ENCODE peak calls at places on chromosomes 1 and 21, in five cellular contexts. P is GM23338, M is MCF 10A, I is GM10248, L is A549. S is an unnamed sample.

GRCh38 chr1:91526496-91526895 is 25.8 kb downstream of the CDC7 start:
- DNase-seq in L (no peak), P (no peak), M (no peak), I (no peak), S (no peak)

GRCh38 chr1:21239181-21239580 is 51.1 kb downstream of the ECE1 start:
- DNase-seq in L (no peak), P (no peak), I (peak; percentile 55), M (peak; percentile 60), S (no peak)

GRCh38 chr1:53381790-53382401 is 54.0 kb upstream of the LRP8 start:
- DNase-seq in L (peak; percentile 13), P (no peak), M (peak; percentile 64), I (no peak), S (no peak)

GRCh38 chr1:5993553-5994510 is 1.6 kb upstream of the NPHP4 start:
- DNase-seq in I (no peak), P (peak; percentile 67), L (no peak), M (no peak), S (peak; percentile 86)

GRCh38 chr21:16086121-16086520 is 356.3 kb downstream of the USP25 start:
- DNase-seq in L (no peak), I (no peak), P (no peak), M (no peak), S (no peak)

GRCh38 chr1:91731815-91732214 is 154.1 kb downstream of the TGFBR3 start:
- DNase-seq in L (no peak), M (peak; percentile 91), I (peak; percentile 17), P (no peak), S (no peak)

GRCh38 chr1:1344672-1345361 is 4.4 kb downstream of the DVL1 start:
- DNase-seq in M (peak; percentile 97), I (no peak), L (peak; percentile 83), P (no peak), S (no peak)

GRCh38 chr1:2210786-2211185 is 16.2 kb upstream of the FAAP20 start:
- DNase-seq in I (no peak), P (no peak), M (no peak), L (no peak), S (no peak)

GRCh38 chr1:94422115-94422820 is 4.1 kb downstream of the ABCD3 start:
- DNase-seq in P (no peak), M (peak; percentile 28), L (no peak), I (no peak), S (no peak)

GRCh38 chr1:95287078-95287477 is 53.1 kb downstream of the RWDD3 start:
- DNase-seq in P (peak; percentile 23), I (no peak), M (peak; percentile 9), L (peak; percentile 16), S (no peak)

GRCh38 chr1:29653886-29654450 is 417.6 kb downstream of the PTPRU start:
- DNase-seq in M (no peak), I (no peak), L (no peak), P (no peak), S (no peak)

GRCh38 chr1:6260433-6260934 is 414 bp downstream of the GPR153 start:
- DNase-seq in I (peak; percentile 58), P (peak; percentile 66), L (no peak), M (no peak), S (no peak)

GRCh38 chr1:213484333-213484732 is 433.3 kb downstream of the RPS6KC1 start:
- DNase-seq in M (peak; percentile 37), P (no peak), I (no peak), L (no peak), S (no peak)

GRCh38 chr21:38954450-38955059 is 148.8 kb downstream of the ETS2 start:
- DNase-seq in L (no peak), M (no peak), P (no peak), I (no peak), S (no peak)

GRCh38 chr1:233905416-233906051 is 1.1 kb downstream of the SLC35F3 start:
- DNase-seq in L (peak; percentile 35), P (peak; percentile 46), M (no peak), I (no peak), S (no peak)

GRCh38 chr1:194333240-194333639 is 1146.8 kb upstream of the B3GALT2 start:
- DNase-seq in P (no peak), M (no peak), L (no peak), I (no peak), S (no peak)

GRCh38 chr1:218412181-218412580 is 67.0 kb downstream of the TGFB2 start:
- DNase-seq in P (no peak), M (no peak), L (no peak), I (no peak), S (no peak)

DNA sequence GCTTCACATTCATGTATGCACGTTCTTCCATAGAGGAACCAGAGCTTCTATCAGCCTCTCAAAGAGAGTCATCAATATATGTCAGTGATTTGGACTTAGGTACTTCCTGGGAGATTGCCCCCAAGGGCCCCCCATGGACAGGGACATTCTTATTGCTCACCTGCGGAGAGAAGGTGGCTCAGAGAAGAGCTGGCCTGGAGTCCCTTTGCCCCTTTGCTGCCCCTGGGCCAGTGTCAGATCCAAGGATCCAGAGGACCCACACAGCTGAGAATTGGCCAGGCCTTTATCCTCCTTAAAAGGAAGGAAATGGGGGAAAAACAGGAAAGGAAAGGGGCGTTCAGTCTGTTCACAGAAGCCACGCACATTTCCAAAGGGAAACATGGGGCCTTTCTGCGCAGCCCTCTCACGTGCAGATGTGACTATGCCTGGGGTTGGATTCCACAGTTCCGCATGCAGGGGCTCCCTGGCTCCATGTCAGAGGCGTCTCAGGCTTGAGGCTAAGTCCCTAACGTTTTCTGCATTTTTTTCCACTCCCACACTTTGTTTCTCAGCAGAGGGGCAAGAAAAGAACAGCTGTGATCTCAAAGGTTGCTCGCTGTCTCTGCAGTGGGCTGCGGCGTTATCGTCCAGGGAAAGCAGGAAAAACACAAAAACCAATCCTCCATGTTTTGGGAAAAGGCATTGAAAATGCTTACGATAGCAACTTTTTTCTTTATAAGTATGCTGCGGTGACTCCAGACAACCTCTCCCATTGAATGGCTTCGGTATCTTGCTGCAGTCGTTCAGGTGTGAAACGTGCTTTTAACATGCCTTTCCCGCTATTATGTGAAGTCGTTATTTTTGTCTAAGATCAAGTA is 5.9 kb downstream of the C1orf226 start:
- DNase-seq in P (no peak), I (no peak), L (no peak), M (no peak), S (no peak)
- TF ChIP-seq CTCF in P (no peak), I (no peak), L (no peak), M (no peak), S (no peak)

DNA sequence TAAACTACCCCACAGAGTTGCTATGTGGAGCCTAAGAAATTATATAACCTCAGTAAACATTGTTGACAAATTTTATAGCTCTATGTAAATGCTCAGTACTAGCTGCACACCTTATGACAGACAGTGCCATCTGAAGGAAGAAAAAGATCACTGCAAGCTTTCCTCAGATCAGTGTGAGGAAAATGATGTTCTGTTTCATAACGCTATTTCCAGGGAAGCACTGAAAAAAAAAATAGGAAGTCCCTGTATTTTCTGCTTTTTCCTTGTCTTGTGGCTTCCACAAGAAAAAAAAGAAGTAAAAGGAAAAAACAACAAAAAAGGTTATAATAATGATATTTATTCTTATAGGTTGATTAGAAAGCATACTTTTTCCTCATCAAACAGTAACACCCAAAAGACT is 23.2 kb downstream of the LYST start:
- DNase-seq in I (peak; percentile 34), L (peak; percentile 45), M (peak; percentile 76), P (peak; percentile 27), S (no peak)
- TF ChIP-seq CTCF in I (peak; percentile 73), L (peak; percentile 60), M (peak; percentile 76), P (peak; percentile 57), S (peak; percentile 80)

GRCh38 chr1:40799351-40799867 is 15.8 kb downstream of the KCNQ4 start:
- DNase-seq in I (no peak), M (no peak), P (no peak), L (no peak), S (no peak)

GRCh38 chr1:40803902-40804301 is 20.3 kb downstream of the KCNQ4 start:
- DNase-seq in I (no peak), P (no peak), L (no peak), M (no peak), S (no peak)

GRCh38 chr1:40803447-40803846 is 19.9 kb downstream of the KCNQ4 start:
- DNase-seq in P (peak; percentile 36), L (no peak), I (no peak), M (no peak), S (no peak)

GRCh38 chr1:40801742-40802077 is 18.1 kb downstream of the KCNQ4 start:
- DNase-seq in P (no peak), I (no peak), L (no peak), M (no peak), S (no peak)

GRCh38 chr1:40802078-40803075 is 18.8 kb downstream of the KCNQ4 start:
- DNase-seq in M (peak; percentile 74), I (peak; percentile 97), L (peak; percentile 65), P (peak; percentile 97), S (no peak)
- TF ChIP-seq CTCF in M (no peak), I (no peak), L (no peak), P (no peak), S (no peak)

GRCh38 chr1:168324745-168325425 is 44.2 kb downstream of the TBX19 start:
- DNase-seq in M (no peak), P (no peak), I (no peak), L (no peak), S (no peak)

GRCh38 chr1:168320149-168320548 is 39.5 kb downstream of the TBX19 start:
- DNase-seq in L (no peak), P (no peak), I (no peak), M (no peak), S (no peak)

GRCh38 chr1:168319691-168320090 is 39.0 kb downstream of the TBX19 start:
- DNase-seq in L (no peak), M (no peak), P (peak; percentile 62), I (no peak), S (no peak)

GRCh38 chr1:168320805-168321577 is 40.3 kb downstream of the TBX19 start:
- DNase-seq in I (no peak), M (peak; percentile 90), L (peak; percentile 61), P (no peak), S (no peak)

GRCh38 chr1:168321945-168322344 is 41.3 kb downstream of the TBX19 start:
- DNase-seq in I (no peak), M (peak; percentile 76), L (peak; percentile 62), P (no peak), S (no peak)
- TF ChIP-seq CTCF in I (peak; percentile 50), M (peak; percentile 52), L (peak; percentile 44), P (peak; percentile 21), S (peak; percentile 75)

DNA sequence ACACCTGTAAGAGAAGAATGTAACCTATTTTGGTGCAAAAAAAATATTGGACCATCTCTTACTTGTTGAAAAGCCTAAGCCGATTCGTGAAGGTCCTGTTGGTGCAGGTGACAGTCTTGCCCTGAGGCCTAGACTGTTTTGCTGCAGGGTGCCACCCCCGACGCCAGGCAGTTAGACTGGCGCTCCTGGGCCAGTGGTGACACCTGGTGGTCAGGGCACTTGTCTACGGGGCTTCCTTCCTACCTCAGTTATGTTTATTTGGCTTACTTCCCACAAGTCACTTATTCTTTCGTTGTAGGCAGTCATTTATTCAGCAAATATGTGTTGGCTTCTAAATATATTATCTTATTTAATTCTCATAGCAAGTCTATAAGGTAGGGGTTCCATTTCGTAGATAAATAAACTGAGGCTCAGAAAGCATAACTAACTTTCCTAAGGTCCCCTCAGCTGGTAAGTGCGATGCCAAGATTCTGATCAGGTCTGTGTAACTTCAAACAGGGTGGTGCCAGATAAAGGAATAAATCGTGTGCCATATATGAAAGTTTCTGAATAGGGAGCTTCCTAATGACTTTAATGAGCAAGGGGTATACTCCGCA is 1.9 kb downstream of the EEIG2 start:
- DNase-seq in I (peak; percentile 74), L (peak; percentile 77), P (peak; percentile 90), M (peak; percentile 73), S (no peak)
- TF ChIP-seq CTCF in I (peak; percentile 87), L (peak; percentile 76), P (peak; percentile 82), M (peak; percentile 70), S (peak; percentile 70)